ENCODE peak calls at places on chromosomes 2 and 18, in four cellular contexts. S is neural progenitor cell, O is gastrocnemius medialis, T is colonic mucosa. I is an unnamed sample.
A peak's percentile ranks its signal among the peaks of the same experiment; 100 is the strongest.

GRCh38 chr2:37855283-37856041 is 69.6 kb upstream of the RMDN2 start:
- DNase-seq in S (no peak), O (no peak), T (no peak), I (peak; percentile 70)

GRCh38 chr2:16952368-16952767 is 286.7 kb upstream of the CYRIA start:
- DNase-seq in S (peak; percentile 17), O (no peak), T (no peak), I (no peak)

GRCh38 chr18:79533146-79533545 is 137.4 kb downstream of the NFATC1 start:
- DNase-seq in S (no peak), O (no peak), T (no peak), I (no peak)

GRCh38 chr18:80193701-80194100 is 53.6 kb downstream of the PARD6G start:
- DNase-seq in S (no peak), O (no peak), T (no peak), I (no peak)

GRCh38 chr2:197309369-197310231 is 980 bp downstream of the ANKRD44 start:
- DNase-seq in S (peak; percentile 66), O (no peak), T (peak; percentile 41), I (peak; percentile 55)

GRCh38 chr2:237904806-237905599 is 45.6 kb downstream of the RAMP1 start:
- DNase-seq in S (no peak), O (peak; percentile 61), T (no peak), I (no peak)

GRCh38 chr18:78819926-78820834 is 159.4 kb upstream of the SALL3 start:
- DNase-seq in S (no peak), O (no peak), T (peak; percentile 10), I (no peak)

GRCh38 chr2:100903534-100904258 is 83.8 kb downstream of the NPAS2 start:
- DNase-seq in S (peak; percentile 58), O (no peak), T (no peak), I (no peak)

GRCh38 chr2:165794520-165794882 is 454 bp upstream of the GALNT3 start:
- DNase-seq in S (peak; percentile 42), O (no peak), T (peak; percentile 68), I (peak; percentile 76)

GRCh38 chr18:38940863-38941531 is 1375.4 kb upstream of the CELF4 start:
- DNase-seq in S (no peak), O (no peak), T (no peak), I (peak; percentile 65)

GRCh38 chr2:149767516-149767974 is 180.0 kb upstream of the MMADHC start:
- DNase-seq in S (no peak), O (no peak), T (no peak), I (no peak)

GRCh38 chr2:46488389-46488788 is 9.0 kb downstream of the TMEM247 start:
- DNase-seq in S (no peak), O (no peak), T (no peak), I (no peak)

GRCh38 chr2:17830053-17831034 is 14.1 kb downstream of the MSGN1 start:
- DNase-seq in S (peak; percentile 93), O (peak; percentile 22), T (peak; percentile 86), I (no peak)

GRCh38 chr2:112155331-112156151 is 17.4 kb downstream of the FBLN7 start:
- DNase-seq in S (no peak), O (no peak), T (no peak), I (peak; percentile 43)

GRCh38 chr2:157492189-157492773 is 48.4 kb upstream of the CYTIP start:
- DNase-seq in S (peak; percentile 78), O (peak; percentile 10), T (peak; percentile 77), I (peak; percentile 73)

GRCh38 chr18:4653418-4653817 is 198.3 kb upstream of the DLGAP1 start:
- DNase-seq in S (no peak), O (no peak), T (no peak), I (no peak)

GRCh38 chr2:227460833-227461232 is 11.1 kb upstream of the AGFG1 start:
- DNase-seq in S (no peak), O (no peak), T (no peak), I (no peak)

GRCh38 chr2:101427743-101428142 is 40.4 kb upstream of the CREG2 start:
- DNase-seq in S (no peak), O (no peak), T (no peak), I (no peak)

GRCh38 chr18:22167091-22167470 is 2.3 kb upstream of the GATA6 start:
- DNase-seq in S (peak; percentile 58), O (no peak), T (no peak), I (no peak)

GRCh38 chr2:209208211-209208610 is 215.6 kb upstream of the MAP2 start:
- DNase-seq in S (peak; percentile 64), O (no peak), T (peak; percentile 38), I (no peak)

GRCh38 chr2:127917916-127918315 is 32.2 kb upstream of the AMMECR1L start:
- DNase-seq in S (no peak), O (no peak), T (no peak), I (no peak)

GRCh38 chr2:105380432-105381118 is 18.3 kb downstream of the FHL2 start:
- DNase-seq in S (no peak), O (no peak), T (no peak), I (no peak)

GRCh38 chr2:188322569-188323531 is 31.2 kb downstream of the GULP1 start:
- DNase-seq in S (no peak), O (no peak), T (no peak), I (no peak)

GRCh38 chr2:37389984-37390765 is 45.7 kb downstream of the QPCT start:
- DNase-seq in S (no peak), O (no peak), T (no peak), I (peak; percentile 85)

GRCh38 chr18:48792141-48792540 is 158.6 kb downstream of the SMAD7 start:
- DNase-seq in S (no peak), O (no peak), T (no peak), I (no peak)

GRCh38 chr2:35168351-35168750 is 1187.2 kb upstream of the CRIM1 start:
- DNase-seq in S (no peak), O (no peak), T (no peak), I (no peak)
- TF ChIP-seq CTCF in S (peak; percentile 50), O (no peak), T (no peak), I (no peak)

GRCh38 chr18:32437080-32437834 is 33.4 kb downstream of the GAREM1 start:
- DNase-seq in S (no peak), O (no peak), T (no peak), I (no peak)
- TF ChIP-seq CTCF in S (no peak), O (no peak), T (no peak), I (no peak)

GRCh38 chr2:167550448-167550847 is 662.2 kb downstream of the XIRP2 start:
- DNase-seq in S (peak; percentile 41), O (no peak), T (no peak), I (no peak)
- TF ChIP-seq CTCF in S (peak; percentile 62), O (no peak), T (no peak), I (no peak)

GRCh38 chr2:72116081-72116533 is 31.6 kb downstream of the CYP26B1 start:
- DNase-seq in S (no peak), O (no peak), T (peak; percentile 9), I (no peak)
- TF ChIP-seq CTCF in S (peak; percentile 34), O (no peak), T (no peak), I (no peak)

DNA sequence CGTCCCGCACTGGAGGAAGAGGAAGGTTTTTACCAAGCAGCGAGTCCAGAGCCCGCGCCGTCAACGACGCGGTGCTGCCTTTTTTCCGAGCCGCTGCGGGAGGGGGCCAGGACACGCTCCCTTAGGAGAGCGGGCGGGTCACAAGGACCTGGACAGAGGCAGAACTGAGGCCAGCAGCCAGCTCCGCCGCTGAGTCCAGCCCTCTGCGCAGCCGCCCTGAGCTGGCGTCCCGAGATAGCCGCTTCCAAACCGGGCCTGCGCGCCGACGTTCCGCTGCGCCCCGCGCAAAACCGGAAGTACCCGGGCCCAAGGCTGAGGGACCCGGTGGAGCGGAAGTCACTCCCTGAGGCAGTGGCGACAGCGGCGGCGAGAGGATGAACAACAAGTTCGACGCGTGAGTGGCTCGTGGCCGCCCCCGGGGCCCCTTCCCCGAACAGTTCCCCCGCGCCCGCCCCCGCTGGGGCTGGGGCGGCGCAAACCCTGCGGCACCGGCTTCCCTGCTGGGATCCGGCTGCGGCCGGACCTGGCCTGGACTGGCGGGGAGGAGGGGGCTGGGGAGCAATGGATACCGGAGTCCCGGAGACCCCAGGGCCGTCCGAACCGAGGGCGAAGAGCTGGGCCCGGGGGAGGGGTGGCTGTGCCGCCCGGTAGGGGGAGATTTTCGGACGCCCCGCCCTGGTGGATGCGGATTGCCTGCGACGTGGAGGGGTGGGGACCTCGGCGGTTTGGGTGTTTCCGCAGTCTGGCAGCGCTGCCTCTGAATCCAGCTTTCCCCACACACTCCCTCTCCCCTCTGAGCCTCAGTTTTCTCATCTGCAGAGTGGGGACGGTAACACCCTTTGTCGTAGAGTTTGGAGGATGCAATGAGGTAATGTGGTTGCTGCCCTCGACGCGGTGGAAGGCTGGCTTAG is at the start of the genes EIF4E2 and TIGD1:
- DNase-seq in S (peak; percentile 98), O (peak; percentile 93), T (peak; percentile 94), I (peak; percentile 93)
- TF ChIP-seq CTCF in S (peak; percentile 39), O (peak; percentile 43), T (peak; percentile 9), I (peak; percentile 43)

GRCh38 chr18:14086459-14087231 is 45.6 kb downstream of the ZNF519 start:
- DNase-seq in S (peak; percentile 81), O (no peak), T (no peak), I (no peak)
- TF ChIP-seq CTCF in S (peak; percentile 87), O (peak; percentile 34), T (peak; percentile 51), I (peak; percentile 52)

GRCh38 chr2:121400206-121400605 is 115.2 kb upstream of the TFCP2L1 start:
- DNase-seq in S (no peak), O (no peak), T (no peak), I (no peak)
- TF ChIP-seq CTCF in S (no peak), O (no peak), T (no peak), I (no peak)

I was measured in CD14-positive monocyte.